ENCODE peak calls at places on chromosome 11, in eight cellular contexts. Z, E, T, G, W, O, L and D are unnamed samples.

GRCh38 chr11:72072348-72072747 is 8.0 kb downstream of the NUMA1 start:
- DNase-seq in O (no peak), G (peak; percentile 78), Z (no peak), E (no peak), W (peak; percentile 36), T (no peak), L (no peak), D (no peak)

GRCh38 chr11:12172493-12173013 is 62.2 kb downstream of the MICAL2 start:
- DNase-seq in G (no peak), T (no peak), O (no peak), Z (no peak), L (no peak), E (no peak), W (no peak), D (no peak)

GRCh38 chr11:68542617-68543016 is 82.1 kb downstream of the PPP6R3 start:
- DNase-seq in L (no peak), G (peak; percentile 88), O (no peak), W (peak; percentile 62), Z (no peak), T (no peak), E (no peak), D (no peak)

GRCh38 chr11:105429421-105429965 is 180.4 kb upstream of the GRIA4 start:
- DNase-seq in T (no peak), W (no peak), E (no peak), O (no peak), Z (no peak), G (no peak), L (no peak), D (no peak)

GRCh38 chr11:1335811-1336761 is 26.7 kb upstream of the TOLLIP start:
- DNase-seq in O (peak; percentile 22), L (no peak), Z (peak; percentile 78), E (peak; percentile 8), G (peak; percentile 81), T (peak; percentile 33), W (peak; percentile 66), D (peak; percentile 73)

GRCh38 chr11:1872267-1872985 is 19.3 kb downstream of the PRR33 start:
- DNase-seq in O (no peak), T (no peak), G (no peak), E (no peak), L (no peak), W (no peak), Z (no peak), D (no peak)

GRCh38 chr11:62770778-62771143 is 435 bp upstream of the TAF6L start:
- DNase-seq in Z (no peak), L (no peak), W (no peak), T (no peak), E (no peak), G (peak; percentile 17), O (no peak), D (no peak)

GRCh38 chr11:9831122-9831521 is 167.2 kb downstream of the SWAP70 start:
- DNase-seq in W (no peak), G (no peak), Z (no peak), O (no peak), T (no peak), E (no peak), L (no peak), D (no peak)

GRCh38 chr11:13090228-13090708 is 81.2 kb downstream of the RASSF10 start:
- DNase-seq in T (no peak), O (no peak), E (no peak), W (no peak), G (no peak), Z (no peak), L (no peak), D (no peak)

GRCh38 chr11:48210052-48210451 is 6.6 kb upstream of the OR4B1 start:
- DNase-seq in Z (no peak), E (no peak), O (no peak), T (no peak), G (no peak), W (no peak), L (no peak), D (no peak)

GRCh38 chr11:83115551-83115950 is 41.4 kb upstream of the PCF11 start:
- DNase-seq in T (no peak), G (no peak), L (no peak), W (no peak), E (no peak), Z (no peak), O (no peak), D (peak; percentile 11)

GRCh38 chr11:73269353-73270088 is 2.6 kb upstream of the P2RY6 start:
- DNase-seq in L (peak; percentile 56), G (peak; percentile 38), O (no peak), Z (no peak), E (no peak), W (no peak), T (no peak), D (no peak)

GRCh38 chr11:66363805-66364535 is 7.6 kb downstream of the SLC29A2 start:
- DNase-seq in E (no peak), O (peak; percentile 61), Z (no peak), T (peak; percentile 63), W (no peak), G (peak; percentile 36), L (no peak), D (peak; percentile 73)

GRCh38 chr11:68569357-68569756 is 108.8 kb downstream of the PPP6R3 start:
- DNase-seq in W (no peak), O (no peak), T (no peak), E (no peak), G (no peak), Z (no peak), L (no peak), D (no peak)

GRCh38 chr11:1557904-1558831 is 13.9 kb downstream of the DUSP8 start:
- DNase-seq in Z (no peak), T (no peak), G (peak; percentile 47), W (peak; percentile 32), E (no peak), L (no peak), O (no peak), D (no peak)

GRCh38 chr11:27171391-27171790 is 130.8 kb downstream of the BBOX1 start:
- DNase-seq in Z (no peak), T (no peak), L (no peak), E (no peak), O (no peak), G (peak; percentile 83), W (no peak), D (no peak)

GRCh38 chr11:7514099-7514725 is 413 bp downstream of the PPFIBP2 start:
- DNase-seq in E (no peak), L (no peak), G (no peak), W (no peak), O (no peak), T (no peak), Z (no peak), D (no peak)

GRCh38 chr11:101476186-101476585 is 107.6 kb downstream of the TRPC6 start:
- DNase-seq in G (no peak), Z (peak; percentile 65), E (no peak), T (no peak), L (no peak), O (no peak), W (no peak), D (no peak)